ENCODE peak calls at places on chromosomes 2 and 18, in eight cellular contexts. P, U, H, M, G, Y, K and F are unnamed samples.

GRCh38 chr18:2223859-2224258 is 347.4 kb downstream of the METTL4 start:
- DNase-seq in P (no peak), U (peak), H (peak), M (peak), G (no peak), Y (peak), K (peak), F (peak)

GRCh38 chr18:1050012-1050657 is 145.5 kb downstream of the ADCYAP1 start:
- DNase-seq in P (no peak), U (peak), H (no peak), M (no peak), G (no peak), Y (no peak), K (no peak), F (no peak)

GRCh38 chr2:200786826-200787225 is 24.9 kb upstream of the BZW1 start:
- DNase-seq in P (no peak), U (peak), H (no peak), M (no peak), G (no peak), Y (no peak), K (peak), F (no peak)

GRCh38 chr2:109238580-109238979 is 109.6 kb downstream of the SH3RF3 start:
- DNase-seq in P (no peak), U (peak), H (peak), M (peak), G (no peak), Y (no peak), K (peak), F (no peak)

GRCh38 chr2:10810175-10811161 is 2.1 kb downstream of the PDIA6 start:
- DNase-seq in P (no peak), U (peak), H (no peak), M (no peak), G (no peak), Y (peak), K (no peak), F (no peak)

GRCh38 chr2:15472133-15472532 is 89.0 kb downstream of the NBAS start:
- DNase-seq in P (no peak), U (no peak), H (no peak), M (no peak), G (no peak), Y (no peak), K (no peak), F (no peak)

GRCh38 chr2:25316101-25316500 is 25.6 kb downstream of the DNMT3A start:
- DNase-seq in P (no peak), U (no peak), H (peak), M (no peak), G (no peak), Y (no peak), K (no peak), F (no peak)

GRCh38 chr2:233430651-233431050 is 76.4 kb downstream of the DGKD start:
- DNase-seq in P (no peak), U (no peak), H (no peak), M (no peak), G (no peak), Y (no peak), K (no peak), F (no peak)

GRCh38 chr18:57062841-57063240 is 84.0 kb upstream of the BOD1L2 start:
- DNase-seq in P (peak), U (no peak), H (no peak), M (no peak), G (no peak), Y (no peak), K (no peak), F (no peak)

GRCh38 chr2:12819098-12819465 is 102.3 kb downstream of the TRIB2 start:
- DNase-seq in P (no peak), U (peak), H (peak), M (no peak), G (no peak), Y (peak), K (peak), F (no peak)

GRCh38 chr2:128306081-128306930 is 12.4 kb downstream of the HS6ST1 start:
- DNase-seq in P (no peak), U (peak), H (no peak), M (no peak), G (no peak), Y (no peak), K (peak), F (peak)

GRCh38 chr2:154133823-154134222 is 262.1 kb downstream of the GALNT13 start:
- DNase-seq in P (no peak), U (no peak), H (no peak), M (no peak), G (no peak), Y (no peak), K (peak), F (no peak)

GRCh38 chr2:68467077-68467960 is at the start of the genes APLF and FBXO48:
- DNase-seq in P (peak), U (peak), H (peak), M (peak), G (peak), Y (peak), K (peak), F (peak)

GRCh38 chr2:172813314-172813888 is 77.8 kb downstream of the RAPGEF4 start:
- DNase-seq in P (no peak), U (peak), H (peak), M (no peak), G (no peak), Y (peak), K (no peak), F (no peak)

GRCh38 chr18:8803957-8804356 is 98.6 kb downstream of the MTCL1 start:
- DNase-seq in P (no peak), U (no peak), H (no peak), M (no peak), G (no peak), Y (no peak), K (no peak), F (no peak)

GRCh38 chr2:60819155-60819862 is 62.1 kb upstream of the REL start:
- DNase-seq in P (no peak), U (no peak), H (no peak), M (peak), G (peak), Y (peak), K (no peak), F (no peak)

GRCh38 chr2:195683174-195683573 is 26.1 kb downstream of the SLC39A10 start:
- DNase-seq in P (no peak), U (peak), H (no peak), M (no peak), G (no peak), Y (no peak), K (peak), F (no peak)